ENCODE peak calls at places on chromosomes 2 and 18, in nine cellular contexts. E, T, I, U, S, N, M, O and P are unnamed samples.

GRCh38 chr18:27546991-27547390 is 361.9 kb upstream of the CHST9 start:
- DNase-seq in O (no peak), S (no peak), T (no peak), N (no peak), E (no peak), U (no peak), M (no peak), I (no peak), P (no peak)

GRCh38 chr18:8364385-8364784 is 244.9 kb upstream of the RAB12 start:
- DNase-seq in T (no peak), N (no peak), E (no peak), O (no peak), U (no peak), S (no peak), M (no peak), I (no peak), P (no peak)

GRCh38 chr2:75657794-75658193 is 11.2 kb downstream of the MRPL19 start:
- DNase-seq in O (no peak), M (no peak), U (no peak), I (no peak), S (no peak), N (no peak), E (no peak), T (no peak), P (no peak)

GRCh38 chr2:183371545-183371944 is 247.3 kb downstream of the NUP35 start:
- DNase-seq in U (no peak), T (no peak), I (no peak), E (no peak), O (no peak), N (no peak), S (no peak), M (peak; percentile 26), P (no peak)

GRCh38 chr2:157471078-157471477 is 27.2 kb upstream of the CYTIP start:
- DNase-seq in T (no peak), E (no peak), N (no peak), S (no peak), U (no peak), I (no peak), O (no peak), M (no peak), P (no peak)

GRCh38 chr2:21183726-21184125 is 60.0 kb downstream of the TDRD15 start:
- DNase-seq in N (no peak), U (no peak), M (no peak), T (no peak), S (no peak), I (no peak), O (no peak), E (no peak), P (no peak)

GRCh38 chr2:175990099-175990498 is 12.0 kb downstream of the LNPK start:
- DNase-seq in M (no peak), O (no peak), S (no peak), T (no peak), N (no peak), E (no peak), U (no peak), I (no peak), P (no peak)

GRCh38 chr18:28108254-28108653 is 68.7 kb downstream of the CDH2 start:
- DNase-seq in U (no peak), O (no peak), E (no peak), M (no peak), N (no peak), T (no peak), S (no peak), I (no peak), P (no peak)

GRCh38 chr18:50653402-50654093 is 93.7 kb downstream of the MAPK4 start:
- DNase-seq in S (no peak), I (no peak), M (no peak), E (no peak), U (no peak), O (no peak), N (peak; percentile 83), T (no peak), P (no peak)

GRCh38 chr2:209788925-209789324 is 17.3 kb downstream of the UNC80 start:
- DNase-seq in E (no peak), I (no peak), T (no peak), S (no peak), N (no peak), O (no peak), M (no peak), U (no peak), P (no peak)

DNA sequence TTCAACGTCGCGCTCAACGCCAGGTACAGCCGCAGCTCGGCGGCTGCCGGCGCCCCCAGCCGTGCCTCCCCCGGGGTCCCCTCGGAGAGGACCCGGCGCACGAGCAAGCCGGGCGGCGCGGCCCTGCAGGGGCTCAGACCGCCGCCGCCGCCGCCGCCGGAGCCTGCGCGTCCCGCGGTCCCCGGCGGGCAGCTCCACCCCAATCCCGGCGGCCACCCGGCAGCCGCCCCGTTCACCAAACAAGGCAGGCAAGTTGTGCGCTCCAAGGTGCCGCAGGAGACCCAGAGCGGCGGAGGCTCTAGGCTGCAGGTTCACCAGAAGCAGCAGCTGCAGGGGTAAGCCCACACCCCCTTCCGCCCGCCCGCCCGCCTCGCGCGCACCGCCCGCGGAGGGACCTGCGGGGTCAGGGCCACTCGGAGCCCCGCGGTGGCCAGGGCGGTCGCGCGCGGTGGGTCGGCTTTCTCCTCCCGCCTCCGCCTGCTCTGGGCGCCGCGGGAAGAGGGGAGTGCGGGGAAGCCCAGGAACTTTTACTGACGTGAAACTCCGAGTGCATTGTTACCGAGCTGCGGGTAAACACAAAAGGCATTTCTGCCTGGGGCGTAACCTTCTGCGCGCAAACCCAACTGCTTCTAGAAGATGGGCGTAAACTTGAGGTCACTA is 861 bp downstream of the LTBP1 start:
- DNase-seq in M (peak; percentile 57), I (peak; percentile 26), O (no peak), S (peak; percentile 77), T (no peak), U (no peak), N (peak; percentile 71), E (no peak), P (no peak)
- H3K27ac ChIP-seq in M (peak overlapping the region; percentile 58), I (peak overlapping the region; percentile 82), O (peak overlapping the region; percentile 85), S (no peak overlapping the region), T (peak overlapping the region; percentile 77), U (peak overlapping the region; percentile 81), N (peak overlapping the region; percentile 89), E (peak overlapping the region; percentile 44), P (no peak overlapping the region)

GRCh38 chr2:235642446-235643107 is 148.7 kb downstream of the AGAP1 start:
- DNase-seq in T (no peak), M (no peak), S (peak; percentile 34), N (peak; percentile 80), E (no peak), I (peak; percentile 36), U (no peak), O (no peak), P (no peak)
- TF ChIP-seq CTCF in T (no peak), M (no peak), S (no peak), N (peak; percentile 9), E (no peak), I (no peak), U (peak; percentile 36), O (no peak), P (no peak)

DNA sequence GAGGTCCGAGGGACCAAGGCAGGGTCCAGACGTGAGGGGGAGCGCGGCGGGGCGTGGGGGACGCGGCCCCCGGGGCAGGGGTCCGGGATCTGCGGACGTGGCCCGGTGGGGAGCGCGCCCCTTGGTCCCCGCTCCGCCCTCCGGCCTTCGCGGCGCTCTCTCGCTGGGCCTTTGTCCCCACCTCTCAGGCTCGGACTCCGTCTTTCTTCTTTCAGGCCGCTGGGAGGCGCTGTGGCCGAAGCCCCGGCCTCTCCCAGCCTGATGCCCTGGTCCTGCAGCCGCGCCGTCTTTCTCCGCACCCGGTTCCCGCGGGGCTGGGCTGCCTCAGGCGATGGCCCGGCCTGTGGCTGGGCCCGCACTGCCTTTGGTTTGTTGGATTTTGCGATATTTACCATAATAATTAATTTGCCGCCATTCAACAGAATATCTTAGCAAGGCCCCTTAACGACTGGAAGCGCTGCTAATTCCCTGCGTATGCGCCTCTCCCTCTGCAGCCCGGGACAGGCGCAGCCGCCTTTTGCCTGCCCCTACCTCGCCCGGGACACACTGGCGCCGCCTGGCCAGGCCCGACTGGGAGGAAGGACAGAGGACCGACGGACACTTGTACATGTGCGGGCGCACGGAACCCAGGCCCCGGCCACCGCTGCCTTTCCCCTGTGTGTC is 10.8 kb downstream of the SIX3 start:
- DNase-seq in M (peak; percentile 72), S (peak; percentile 92), O (no peak), N (no peak), U (no peak), I (peak; percentile 59), T (no peak), E (peak; percentile 31), P (no peak)
- H3K27me3 ChIP-seq in M (peaks cover 87% of the 10 kb centered on the region), S (peaks cover 100% of the 10 kb centered on the region), O (peaks cover 8% of the 10 kb centered on the region), N (peaks cover 99% of the 10 kb centered on the region), U (peaks cover 75% of the 10 kb centered on the region), I (peaks cover 27% of the 10 kb centered on the region), T (peaks cover 2% of the 10 kb centered on the region), E (no peaks in the 10 kb centered on the region), P (peaks cover 86% of the 10 kb centered on the region)

GRCh38 chr2:179261161-179261825 is 3.3 kb downstream of the SESTD1 start:
- DNase-seq in U (no peak), O (no peak), N (no peak), T (no peak), E (no peak), S (no peak), I (no peak), M (no peak), P (no peak)

GRCh38 chr2:179262077-179262660 is 2.5 kb downstream of the SESTD1 start:
- DNase-seq in T (no peak), E (no peak), U (no peak), O (no peak), M (no peak), I (no peak), N (no peak), S (no peak), P (no peak)

GRCh38 chr2:179263460-179264237 is 983 bp downstream of the SESTD1 start:
- DNase-seq in U (peak; percentile 54), I (peak; percentile 55), S (peak; percentile 44), N (peak; percentile 63), M (peak; percentile 65), O (peak; percentile 5), E (no peak), T (peak; percentile 32), P (peak; percentile 4)

GRCh38 chr2:179264238-179265081 is at the start of gene SESTD1:
- DNase-seq in M (peak; percentile 56), E (no peak), U (peak; percentile 75), S (peak; percentile 74), N (peak; percentile 74), O (no peak), T (peak; percentile 45), I (peak; percentile 80), P (peak; percentile 51)

GRCh38 chr2:179263015-179263414 is 1.6 kb downstream of the SESTD1 start:
- DNase-seq in E (no peak), S (no peak), M (peak; percentile 56), O (no peak), U (no peak), N (no peak), I (no peak), T (no peak), P (no peak)
- H3K27ac ChIP-seq in E (no peak overlapping the region), S (no peak overlapping the region), M (peak overlapping the region; percentile 31), O (peak overlapping the region; percentile 97), U (peak overlapping the region; percentile 87), N (peak overlapping the region; percentile 70), I (peak overlapping the region; percentile 75), T (peak overlapping the region; percentile 96), P (no peak overlapping the region)

GRCh38 chr2:101114268-101114783 is 36.9 kb downstream of the TBC1D8 start:
- DNase-seq in I (no peak), E (no peak), S (no peak), U (no peak), N (no peak), O (no peak), M (no peak), T (no peak), P (no peak)
- TF ChIP-seq CTCF in I (no peak), E (no peak), S (no peak), U (no peak), N (no peak), O (no peak), M (no peak), T (no peak), P (no peak)

GRCh38 chr2:120470717-120471060 is 124.8 kb downstream of the INHBB start:
- DNase-seq in O (no peak), U (peak; percentile 32), I (peak; percentile 51), N (no peak), M (no peak), S (no peak), T (peak; percentile 71), E (no peak), P (no peak)
- H3K27me3 ChIP-seq in O (no peaks in the 10 kb centered on the region), U (no peaks in the 10 kb centered on the region), I (no peaks in the 10 kb centered on the region), N (no peaks in the 10 kb centered on the region), M (peaks cover 11% of the 10 kb centered on the region), S (peaks cover 83% of the 10 kb centered on the region), T (no peaks in the 10 kb centered on the region), E (no peaks in the 10 kb centered on the region), P (no peaks in the 10 kb centered on the region)